ENCODE peak calls at places on chromosomes 1 and 21, in four cellular contexts. One of them, this sample, is unnamed.

GRCh38 chr1:219550171-219550570 is 62.7 kb downstream of the ZC3H11B start:
- DNase-seq in GM12878: no peak
- DNase-seq in H1: no peak
- DNase-seq in GM12892: no peak
- DNase-seq in this sample: no peak

GRCh38 chr21:28445081-28445830 is 547.4 kb downstream of the LTN1 start:
- DNase-seq in GM12892: no peak
- DNase-seq in H1: no peak
- DNase-seq in GM12878: no peak
- DNase-seq in this sample: no peak

GRCh38 chr1:15501208-15502032 is 22.6 kb downstream of the CASP9 start:
- DNase-seq in GM12878: no peak
- DNase-seq in GM12892: peak; percentile 62
- DNase-seq in H1: peak; percentile 90
- DNase-seq in this sample: peak; percentile 58

GRCh38 chr1:186102559-186103148 is 272.4 kb downstream of the TPR start:
- DNase-seq in GM12892: no peak
- DNase-seq in GM12878: no peak
- DNase-seq in H1: no peak
- DNase-seq in this sample: no peak

GRCh38 chr1:86487131-86487804 is 18.5 kb downstream of the CLCA1 start:
- DNase-seq in GM12892: no peak
- DNase-seq in H1: no peak
- DNase-seq in GM12878: no peak
- DNase-seq in this sample: no peak

GRCh38 chr1:2797741-2798016 is 3.8 kb downstream of the TTC34 start:
- DNase-seq in GM12878: no peak
- DNase-seq in H1: no peak
- DNase-seq in GM12892: no peak
- DNase-seq in this sample: no peak

GRCh38 chr1:13494712-13495111 is 19.1 kb downstream of the LRRC38 start:
- DNase-seq in GM12892: no peak
- DNase-seq in H1: no peak
- DNase-seq in GM12878: no peak
- DNase-seq in this sample: no peak

GRCh38 chr1:207103892-207104373 is at the start of gene C4BPA:
- DNase-seq in GM12878: no peak
- DNase-seq in GM12892: no peak
- DNase-seq in H1: no peak
- DNase-seq in this sample: no peak

GRCh38 chr1:27563407-27564263 is 40.3 kb downstream of the AHDC1 start:
- DNase-seq in GM12892: no peak
- DNase-seq in GM12878: no peak
- DNase-seq in H1: no peak
- DNase-seq in this sample: no peak

GRCh38 chr1:185969524-185969991 is 235.4 kb downstream of the HMCN1 start:
- DNase-seq in GM12892: no peak
- DNase-seq in H1: no peak
- DNase-seq in GM12878: no peak
- DNase-seq in this sample: no peak

GRCh38 chr1:68528243-68528642 is 31.4 kb upstream of the DEPDC1 start:
- DNase-seq in H1: no peak
- DNase-seq in GM12878: no peak
- DNase-seq in GM12892: no peak
- DNase-seq in this sample: no peak

GRCh38 chr1:62841587-62842169 is 57.7 kb downstream of the ATG4C start:
- DNase-seq in GM12892: peak; percentile 3
- DNase-seq in GM12878: peak; percentile 15
- DNase-seq in H1: no peak
- DNase-seq in this sample: peak; percentile 1

GRCh38 chr1:212118167-212118871 is 82.8 kb downstream of the DTL start:
- DNase-seq in GM12892: no peak
- DNase-seq in GM12878: no peak
- DNase-seq in H1: no peak
- DNase-seq in this sample: no peak

GRCh38 chr1:248807067-248807737 is 18.5 kb downstream of the SH3BP5L start:
- DNase-seq in GM12878: no peak
- DNase-seq in GM12892: no peak
- DNase-seq in H1: peak; percentile 76
- DNase-seq in this sample: peak; percentile 59

GRCh38 chr1:235423214-235423652 is 56.0 kb downstream of the TBCE start:
- DNase-seq in H1: no peak
- DNase-seq in GM12878: peak; percentile 4
- DNase-seq in GM12892: peak; percentile 24
- DNase-seq in this sample: peak; percentile 29

GRCh38 chr1:35850051-35850450 is 33.0 kb upstream of the AGO1 start:
- DNase-seq in H1: no peak
- DNase-seq in GM12892: no peak
- DNase-seq in GM12878: no peak
- DNase-seq in this sample: no peak

GRCh38 chr1:20837554-20838192 is 50.6 kb upstream of the HP1BP3 start:
- DNase-seq in GM12892: no peak
- DNase-seq in H1: no peak
- DNase-seq in GM12878: no peak
- DNase-seq in this sample: no peak

GRCh38 chr1:48236716-48237470 is 14.4 kb downstream of the SLC5A9 start:
- DNase-seq in GM12892: no peak
- DNase-seq in H1: peak; percentile 52
- DNase-seq in GM12878: no peak
- DNase-seq in this sample: peak; percentile 33

GRCh38 chr1:236150972-236151371 is 8.6 kb downstream of the GPR137B start:
- DNase-seq in GM12878: no peak
- DNase-seq in H1: no peak
- DNase-seq in GM12892: no peak
- DNase-seq in this sample: no peak

GRCh38 chr1:234388094-234388493 is 14.8 kb downstream of the COA6 start:
- DNase-seq in GM12878: no peak
- DNase-seq in GM12892: no peak
- DNase-seq in H1: no peak
- DNase-seq in this sample: no peak

GRCh38 chr1:107574044-107574443 is 390.9 kb downstream of the VAV3 start:
- DNase-seq in H1: no peak
- DNase-seq in GM12892: no peak
- DNase-seq in GM12878: no peak
- DNase-seq in this sample: no peak

GRCh38 chr1:211490821-211491415 is 1.0 kb downstream of the RD3 start:
- DNase-seq in GM12878: no peak
- DNase-seq in H1: no peak
- DNase-seq in GM12892: no peak
- DNase-seq in this sample: no peak

GRCh38 chr1:62981434-62981833 is 197.5 kb downstream of the ATG4C start:
- DNase-seq in GM12892: no peak
- DNase-seq in GM12878: no peak
- DNase-seq in H1: no peak
- DNase-seq in this sample: no peak

GRCh38 chr1:234281826-234282489 is 91.3 kb upstream of the COA6 start:
- DNase-seq in GM12878: no peak
- DNase-seq in GM12892: no peak
- DNase-seq in H1: no peak
- DNase-seq in this sample: no peak

GRCh38 chr1:28601696-28602095 is 9.6 kb downstream of the RAB42 start:
- DNase-seq in H1: no peak
- DNase-seq in GM12878: no peak
- DNase-seq in GM12892: no peak
- DNase-seq in this sample: no peak

GRCh38 chr21:17146426-17146825 is 366.4 kb upstream of the CXADR start:
- DNase-seq in GM12892: no peak
- DNase-seq in H1: no peak
- DNase-seq in GM12878: no peak
- DNase-seq in this sample: no peak

GRCh38 chr1:55747285-55747890 is 532.2 kb upstream of the USP24 start:
- DNase-seq in GM12892: no peak
- DNase-seq in H1: no peak
- DNase-seq in GM12878: no peak
- DNase-seq in this sample: no peak

GRCh38 chr1:241815957-241816356 is 32.0 kb upstream of the EXO1 start:
- DNase-seq in GM12892: no peak
- DNase-seq in H1: no peak
- DNase-seq in GM12878: no peak
- DNase-seq in this sample: no peak

GRCh38 chr1:244104309-244105060 is 53.4 kb downstream of the ZBTB18 start:
- DNase-seq in GM12892: no peak
- DNase-seq in H1: no peak
- DNase-seq in GM12878: no peak
- DNase-seq in this sample: no peak

GRCh38 chr1:54283214-54283996 is 83.4 kb downstream of the MRPL37 start:
- DNase-seq in GM12878: no peak
- DNase-seq in GM12892: no peak
- DNase-seq in H1: no peak
- DNase-seq in this sample: no peak

GRCh38 chr1:54287176-54287650 is 87.2 kb downstream of the MRPL37 start:
- DNase-seq in GM12878: no peak
- DNase-seq in GM12892: no peak
- DNase-seq in H1: peak; percentile 52
- DNase-seq in this sample: peak; percentile 59

GRCh38 chr1:54283997-54284385 is 84.0 kb downstream of the MRPL37 start:
- DNase-seq in GM12892: no peak
- DNase-seq in H1: no peak
- DNase-seq in GM12878: no peak
- DNase-seq in this sample: no peak

GRCh38 chr1:54285815-54286214 is 85.8 kb downstream of the MRPL37 start:
- DNase-seq in GM12878: no peak
- DNase-seq in GM12892: no peak
- DNase-seq in H1: no peak
- DNase-seq in this sample: no peak

GRCh38 chr1:54284781-54285563 is 85.0 kb downstream of the MRPL37 start:
- DNase-seq in H1: no peak
- DNase-seq in GM12878: no peak
- DNase-seq in GM12892: no peak
- DNase-seq in this sample: no peak
- TF ChIP-seq POLR2AphosphoS5 in H1: no peak
- TF ChIP-seq POLR2AphosphoS5 in GM12878: no peak
- TF ChIP-seq POLR2AphosphoS5 in GM12892: no peak
- TF ChIP-seq POLR2AphosphoS5 in this sample: no peak

DNA sequence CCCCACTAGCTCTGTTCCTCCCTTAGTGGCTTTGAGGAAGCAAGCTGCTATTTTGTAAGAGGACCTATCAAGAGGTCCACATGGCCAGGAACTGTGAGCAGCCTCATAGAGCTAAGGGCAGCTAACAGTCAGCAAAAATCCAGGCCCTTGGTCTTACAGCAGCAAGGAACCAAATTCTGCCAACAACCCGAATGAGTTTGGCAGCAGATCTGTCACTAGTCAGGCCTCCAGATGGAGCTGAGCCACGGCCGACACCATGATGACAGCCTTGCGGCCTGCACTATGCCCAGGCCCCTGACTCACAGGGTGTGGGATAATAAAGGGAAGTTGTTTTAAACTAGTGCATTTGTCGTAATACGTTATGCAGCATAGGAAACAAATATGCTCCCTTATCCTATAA is 28.0 kb upstream of the H3-3A start:
- DNase-seq in GM12892: no peak
- DNase-seq in GM12878: no peak
- DNase-seq in H1: no peak
- DNase-seq in this sample: no peak
- TF ChIP-seq POLR2A in GM12892: no peak
- TF ChIP-seq POLR2A in GM12878: no peak
- TF ChIP-seq POLR2A in H1: no peak
- TF ChIP-seq POLR2A in this sample: no peak

DNA sequence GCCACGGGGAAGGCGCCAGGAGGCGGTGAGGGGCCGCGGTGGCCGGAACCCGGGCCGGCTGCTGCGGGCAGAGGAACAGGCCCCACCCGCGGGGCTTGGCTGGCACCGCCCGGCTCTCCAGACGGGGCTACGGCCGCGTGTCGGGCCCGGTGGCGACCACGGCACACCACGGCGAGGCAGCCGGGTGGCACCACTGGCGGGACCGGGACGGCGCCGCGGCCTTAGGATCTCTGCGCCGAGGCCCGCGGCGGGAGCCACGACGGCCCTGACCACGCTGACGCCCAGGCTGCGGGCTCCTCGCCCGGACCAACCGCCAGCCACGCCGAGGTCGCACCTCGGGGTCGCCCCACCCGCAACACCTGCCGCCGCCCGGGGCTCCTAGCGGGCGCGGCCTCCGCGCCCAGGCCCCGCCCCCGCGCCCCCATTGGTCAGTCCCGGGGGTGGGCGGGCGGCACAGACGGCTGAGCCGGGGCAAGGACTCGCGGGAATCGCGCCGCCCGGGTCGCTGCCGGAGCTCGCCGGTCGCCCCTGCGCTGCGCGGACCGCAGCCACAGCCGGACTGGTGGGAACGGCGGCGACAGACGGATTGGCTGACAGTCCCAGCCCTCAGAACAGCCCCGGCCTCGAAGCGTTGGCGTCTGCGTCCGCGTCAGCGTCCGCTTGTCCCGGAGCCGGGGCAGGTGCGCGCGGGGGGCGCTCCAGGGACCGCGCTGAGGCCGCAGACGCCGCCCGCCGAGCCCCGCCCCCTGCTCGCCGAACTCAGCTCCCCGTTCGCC is at the start of gene BMP8A:
- DNase-seq in H1: peak; percentile 88
- DNase-seq in GM12878: no peak
- DNase-seq in GM12892: peak; percentile 95
- DNase-seq in this sample: peak; percentile 93
- TF ChIP-seq TAF1 in H1: no peak
- TF ChIP-seq TAF1 in GM12878: no peak
- TF ChIP-seq TAF1 in GM12892: no peak
- TF ChIP-seq TAF1 in this sample: no peak

GRCh38 chr1:172145656-172146055 is 274.8 kb upstream of the C1orf105 start:
- DNase-seq in GM12892: no peak
- DNase-seq in GM12878: no peak
- DNase-seq in H1: no peak
- DNase-seq in this sample: no peak

GRCh38 chr1:172146149-172146850 is 274.2 kb upstream of the C1orf105 start:
- DNase-seq in GM12878: no peak
- DNase-seq in GM12892: no peak
- DNase-seq in H1: no peak
- DNase-seq in this sample: no peak

GRCh38 chr1:172145231-172145651 is 275.2 kb upstream of the C1orf105 start:
- DNase-seq in GM12878: no peak
- DNase-seq in H1: no peak
- DNase-seq in GM12892: no peak
- DNase-seq in this sample: no peak

GRCh38 chr1:172143384-172144025 is 277.0 kb upstream of the C1orf105 start:
- DNase-seq in GM12892: no peak
- DNase-seq in GM12878: no peak
- DNase-seq in H1: no peak
- DNase-seq in this sample: no peak

DNA sequence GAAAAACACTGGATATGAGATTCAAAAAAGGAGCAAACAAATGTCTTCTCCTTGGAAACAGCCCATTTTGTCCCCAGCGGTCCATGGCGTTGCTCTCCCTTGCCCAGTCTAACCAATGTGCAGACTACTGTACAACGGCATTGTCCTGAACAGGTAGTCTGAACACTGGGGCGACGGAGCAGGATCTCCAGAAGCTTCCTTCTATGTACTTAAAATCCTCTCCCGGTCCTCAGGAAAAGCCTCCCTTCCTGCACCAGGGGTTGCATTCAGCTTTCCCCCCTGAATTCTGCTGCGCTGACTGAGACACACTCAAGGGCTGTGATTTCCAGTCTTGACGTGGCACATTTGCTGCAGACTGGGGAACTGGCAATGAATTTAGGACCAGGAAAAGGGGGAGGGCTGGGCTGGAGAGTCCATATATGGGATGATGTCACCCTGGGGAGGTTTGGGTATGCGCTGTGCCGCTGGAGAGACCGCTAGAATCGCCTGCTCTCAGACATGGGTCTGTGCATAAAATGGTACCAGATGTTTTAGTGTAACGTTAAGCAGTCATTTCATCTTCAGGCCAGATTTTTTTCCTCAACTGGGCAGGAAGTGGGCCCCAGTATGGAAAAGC is 275.9 kb upstream of the C1orf105 start:
- DNase-seq in GM12892: no peak
- DNase-seq in GM12878: no peak
- DNase-seq in H1: no peak
- DNase-seq in this sample: no peak
- TF ChIP-seq POLR2AphosphoS5 in GM12892: no peak
- TF ChIP-seq POLR2AphosphoS5 in GM12878: no peak
- TF ChIP-seq POLR2AphosphoS5 in H1: no peak
- TF ChIP-seq POLR2AphosphoS5 in this sample: no peak

This sample was measured in GM12891.